ENCODE peak calls at places on chromosomes 2 and 18, in six cellular contexts. R is HEK293T; L is adipocyte; H is NCI-H2171; P is left ventricle myocardium superior; E is stimulated activated CD8-positive, alpha-beta memory T cell treated with anti-CD3 and anti-CD28 coated beads, Interleukin-4, amount 100 ng/mL, for 1 hour. B is an unnamed sample.

GRCh38 chr2:71235930-71236587 is 9.2 kb upstream of the PAIP2B start:
- DNase-seq in H (no peak), P (no peak), L (no peak), E (no peak), R (no peak), B (no peak)

GRCh38 chr2:226601881-226602280 is 197.7 kb downstream of the IRS1 start:
- DNase-seq in E (no peak), H (no peak), L (peak; percentile 46), R (no peak), P (no peak), B (no peak)

GRCh38 chr2:134181219-134181618 is 72.7 kb upstream of the MGAT5 start:
- DNase-seq in H (no peak), P (no peak), L (no peak), R (no peak), E (no peak), B (peak; percentile 88)

GRCh38 chr2:190911813-190912212 is 31.2 kb downstream of the GLS start:
- DNase-seq in L (peak; percentile 37), E (no peak), R (no peak), H (no peak), P (no peak), B (no peak)

GRCh38 chr2:186256540-186256939 is 229.5 kb upstream of the ZC3H15 start:
- DNase-seq in E (no peak), H (peak; percentile 11), R (peak; percentile 19), L (peak; percentile 80), P (no peak), B (peak; percentile 43)

GRCh38 chr2:9641641-9642040 is 10.8 kb upstream of the YWHAQ start:
- DNase-seq in E (no peak), L (no peak), P (no peak), H (no peak), R (no peak), B (no peak)

GRCh38 chr2:120287183-120288015 is 34.7 kb downstream of the RALB start:
- DNase-seq in P (no peak), L (peak; percentile 67), H (no peak), R (no peak), E (no peak), B (peak; percentile 87)

GRCh38 chr18:49447810-49448745 is 12.4 kb downstream of the DYM start:
- DNase-seq in P (no peak), R (peak; percentile 26), E (no peak), H (peak; percentile 13), L (peak; percentile 59), B (peak; percentile 63)

GRCh38 chr2:126793885-126794613 is 104.6 kb upstream of the TEX51 start:
- DNase-seq in R (no peak), P (no peak), E (no peak), H (no peak), L (no peak), B (no peak)

GRCh38 chr18:77422974-77423373 is 173.3 kb downstream of the GALR1 start:
- DNase-seq in E (no peak), P (no peak), R (no peak), L (no peak), H (peak; percentile 4), B (no peak)

GRCh38 chr2:240991378-240992263 is 6.8 kb upstream of the SNED1 start:
- DNase-seq in R (no peak), P (peak; percentile 88), L (peak; percentile 86), E (no peak), H (no peak), B (peak; percentile 86)

GRCh38 chr2:140696449-140696848 is 1434.4 kb downstream of the LRP1B start:
- DNase-seq in L (no peak), P (no peak), E (no peak), R (no peak), H (peak; percentile 21), B (peak; percentile 1)

GRCh38 chr2:222900354-222900753 is 39.5 kb downstream of the ACSL3 start:
- DNase-seq in H (no peak), R (no peak), E (no peak), P (no peak), L (peak; percentile 60), B (no peak)

GRCh38 chr2:35410431-35411061 is 945.0 kb upstream of the CRIM1 start:
- DNase-seq in L (peak; percentile 69), H (peak; percentile 26), E (no peak), R (peak; percentile 44), P (peak; percentile 61), B (peak; percentile 12)

GRCh38 chr2:13542642-13543041 is 825.9 kb downstream of the TRIB2 start:
- DNase-seq in L (no peak), P (no peak), E (no peak), H (no peak), R (no peak), B (no peak)

GRCh38 chr2:216318470-216318869 is 53.8 kb downstream of the MARCHF4 start:
- DNase-seq in H (no peak), P (no peak), R (no peak), L (no peak), E (no peak), B (no peak)

GRCh38 chr2:138433995-138434991 is 67.3 kb upstream of the SPOPL start:
- DNase-seq in R (no peak), P (no peak), L (peak; percentile 31), H (peak; percentile 21), E (no peak), B (peak; percentile 75)

GRCh38 chr2:15673919-15674636 is 82.4 kb downstream of the DDX1 start:
- DNase-seq in H (no peak), P (no peak), E (no peak), R (no peak), L (peak; percentile 26), B (no peak)

GRCh38 chr2:180056367-180057118 is 49.4 kb upstream of the CWC22 start:
- DNase-seq in H (no peak), L (no peak), R (no peak), E (no peak), P (no peak), B (no peak)

GRCh38 chr2:31384771-31385276 is 29.7 kb downstream of the XDH start:
- DNase-seq in P (no peak), R (no peak), H (no peak), L (peak; percentile 90), E (no peak), B (peak; percentile 97)

GRCh38 chr2:172089005-172089504 is 3.7 kb downstream of the DLX1 start:
- DNase-seq in P (no peak), H (no peak), L (no peak), R (no peak), E (no peak), B (no peak)

GRCh38 chr2:54669677-54670484 is 53.6 kb upstream of the EML6 start:
- DNase-seq in R (no peak), H (no peak), E (no peak), L (peak; percentile 94), P (no peak), B (peak; percentile 49)

GRCh38 chr2:25257931-25258771 is 83.6 kb downstream of the DNMT3A start:
- DNase-seq in L (no peak), H (no peak), R (no peak), E (no peak), P (no peak), B (no peak)

GRCh38 chr2:217614498-217614897 is 388.3 kb downstream of the TNS1 start:
- DNase-seq in L (no peak), H (no peak), E (no peak), P (no peak), R (no peak), B (peak; percentile 4)

GRCh38 chr18:2827076-2827475 is 19.7 kb upstream of the EMILIN2 start:
- DNase-seq in R (no peak), P (no peak), H (no peak), E (no peak), L (no peak), B (no peak)

GRCh38 chr2:172462393-172463381 is 35.3 kb downstream of the ITGA6 start:
- DNase-seq in R (no peak), L (no peak), H (no peak), P (no peak), E (no peak), B (peak; percentile 83)

GRCh38 chr2:152519581-152519952 is 184.6 kb downstream of the FMNL2 start:
- DNase-seq in H (no peak), P (no peak), L (no peak), E (no peak), R (no peak), B (no peak)

GRCh38 chr2:65415091-65415490 is 17.3 kb downstream of the SPRED2 start:
- DNase-seq in L (no peak), E (no peak), H (no peak), R (no peak), P (no peak), B (no peak)

GRCh38 chr2:220127311-220127710 is 499.9 kb downstream of the SLC4A3 start:
- DNase-seq in P (no peak), E (no peak), H (no peak), R (no peak), L (no peak), B (peak; percentile 72)

GRCh38 chr2:149125031-149125725 is 86.7 kb downstream of the LYPD6B start:
- DNase-seq in L (no peak), H (no peak), R (no peak), E (no peak), P (no peak), B (no peak)

GRCh38 chr2:196263181-196263747 is 91.9 kb upstream of the STK17B start:
- DNase-seq in L (peak; percentile 75), P (no peak), E (no peak), R (no peak), H (no peak), B (peak; percentile 90)

GRCh38 chr2:228689049-228689448 is 507.6 kb upstream of the SPHKAP start:
- DNase-seq in P (no peak), E (no peak), H (no peak), R (peak; percentile 20), L (peak; percentile 56), B (no peak)

GRCh38 chr2:202038471-202039277 is 5.0 kb downstream of the FZD7 start:
- DNase-seq in L (peak; percentile 75), P (peak; percentile 42), E (no peak), H (no peak), R (no peak), B (peak; percentile 55)

GRCh38 chr2:209425082-209426071 is 1.5 kb downstream of the MAP2 start:
- DNase-seq in H (peak; percentile 34), E (no peak), R (peak; percentile 25), P (no peak), L (peak; percentile 76), B (peak; percentile 55)

B was measured in mammary epithelial cell.